ENCODE peak calls at places on chromosome 1, in ten cellular contexts. U is GM12892, B is AG08396, T is HFF-Myc, D is MM.1S, K is fibroblast of mammary gland, Y is T-helper 2 cell, J is aorta, N is bronchial epithelial cell, V is HT1080. F is an unnamed sample.

GRCh38 chr1:42484382-42484781 is 21.3 kb downstream of the CCDC30 start:
- DNase-seq in D (no peak), Y (no peak), N (peak), T (peak), B (peak), U (no peak), J (no peak), V (peak), K (peak), F (no peak)

GRCh38 chr1:215001419-215002021 is 81.0 kb upstream of the KCNK2 start:
- DNase-seq in J (no peak), U (peak), V (peak), Y (no peak), D (peak), N (peak), B (no peak), K (peak), T (no peak), F (no peak)

GRCh38 chr1:199101139-199101538 is 462.3 kb downstream of the PTPRC start:
- DNase-seq in U (no peak), D (no peak), B (no peak), T (no peak), V (no peak), K (no peak), Y (no peak), N (no peak), J (no peak), F (no peak)

GRCh38 chr1:85656948-85657347 is 51.3 kb downstream of the ZNHIT6 start:
- DNase-seq in B (no peak), J (no peak), U (no peak), V (no peak), D (no peak), T (no peak), Y (no peak), N (peak), K (no peak), F (no peak)

GRCh38 chr1:222042120-222042519 is 300.2 kb upstream of the DUSP10 start:
- DNase-seq in D (no peak), Y (no peak), N (no peak), T (no peak), V (no peak), K (peak), J (no peak), U (no peak), B (no peak), F (no peak)

GRCh38 chr1:169025412-169025811 is 81.1 kb upstream of the ATP1B1 start:
- DNase-seq in J (no peak), V (no peak), T (no peak), D (no peak), N (no peak), U (no peak), B (no peak), Y (no peak), K (no peak), F (no peak)

GRCh38 chr1:78836736-78837135 is 169.8 kb downstream of the ADGRL4 start:
- DNase-seq in Y (no peak), K (peak), U (no peak), D (peak), J (no peak), B (no peak), N (no peak), T (no peak), V (no peak), F (no peak)

GRCh38 chr1:33181038-33181861 is 593 bp downstream of the TRIM62 start:
- DNase-seq in J (peak), Y (peak), T (no peak), D (no peak), N (peak), U (no peak), V (peak), B (peak), K (peak), F (peak)

GRCh38 chr1:223700942-223701637 is 11.2 kb upstream of the CAPN2 start:
- DNase-seq in B (peak), N (peak), J (peak), K (peak), Y (no peak), V (peak), D (no peak), U (no peak), T (peak), F (no peak)

F was measured in body of pancreas.